ENCODE peak calls at places on chromosomes 1 and 21, in four cellular contexts. D is PC-3, N is GM23338, Z is OCI-LY7. O is an unnamed sample.

GRCh38 chr1:228459091-228459993 is 27.8 kb upstream of the RNF187 start:
- DNase-seq in D (peak; percentile 88), Z (peak; percentile 92), N (peak; percentile 93), O (peak; percentile 45)

GRCh38 chr1:93817819-93818569 is 61.0 kb downstream of the DNTTIP2 start:
- DNase-seq in D (peak; percentile 46), Z (peak; percentile 37), N (no peak), O (peak; percentile 56)

GRCh38 chr1:218164930-218165686 is 120.0 kb upstream of the RRP15 start:
- DNase-seq in N (peak; percentile 85), D (peak; percentile 61), Z (peak; percentile 58), O (no peak)

GRCh38 chr1:201463071-201463552 is 5.9 kb downstream of the PHLDA3 start:
- DNase-seq in D (peak; percentile 69), Z (no peak), N (peak; percentile 54), O (peak; percentile 66)

GRCh38 chr1:151574575-151575529 is 34.7 kb downstream of the TUFT1 start:
- DNase-seq in Z (no peak), D (peak; percentile 95), N (no peak), O (peak; percentile 85)

GRCh38 chr1:117110774-117111173 is 10.8 kb downstream of the TRIM45 start:
- DNase-seq in Z (no peak), N (no peak), D (peak; percentile 81), O (no peak)

GRCh38 chr21:38341546-38342012 is 84.8 kb downstream of the KCNJ15 start:
- DNase-seq in D (no peak), Z (no peak), N (no peak), O (no peak)

GRCh38 chr1:193060938-193061337 is 1.5 kb downstream of the RO60 start:
- DNase-seq in N (no peak), D (no peak), Z (peak; percentile 22), O (no peak)

GRCh38 chr1:46198026-46198826 is at the start of gene POMGNT1:
- DNase-seq in Z (peak; percentile 76), D (peak; percentile 65), N (peak; percentile 78), O (no peak)

GRCh38 chr1:7300893-7301292 is 470.2 kb upstream of the VAMP3 start:
- DNase-seq in Z (no peak), D (peak; percentile 66), N (no peak), O (no peak)

GRCh38 chr1:241464985-241465384 is 54.6 kb downstream of the FH start:
- DNase-seq in Z (no peak), D (no peak), N (peak; percentile 32), O (no peak)

GRCh38 chr1:31064685-31065309 is 720 bp downstream of the PUM1 start:
- DNase-seq in Z (peak; percentile 60), N (no peak), D (peak; percentile 13), O (no peak)

GRCh38 chr1:87904668-87905067 is 576.0 kb downstream of the LMO4 start:
- DNase-seq in D (no peak), N (no peak), Z (no peak), O (no peak)

GRCh38 chr1:1625404-1625775 is 6.6 kb upstream of the MMP23B start:
- DNase-seq in D (no peak), N (no peak), Z (no peak), O (no peak)

GRCh38 chr1:88466899-88467580 is 217.0 kb upstream of the PKN2 start:
- DNase-seq in Z (no peak), N (no peak), D (no peak), O (no peak)

GRCh38 chr1:2306151-2306978 is 78.2 kb downstream of the SKI start:
- DNase-seq in Z (no peak), N (no peak), D (no peak), O (no peak)

GRCh38 chr1:116569776-116570357 is 959 bp downstream of the CD58 start:
- DNase-seq in N (peak; percentile 35), Z (no peak), D (peak; percentile 66), O (peak; percentile 66)

GRCh38 chr1:119275145-119275929 is 93.2 kb upstream of the HAO2 start:
- DNase-seq in Z (peak; percentile 63), D (peak; percentile 78), N (peak; percentile 84), O (peak; percentile 43)

GRCh38 chr1:22131875-22132486 is 10.9 kb downstream of the WNT4 start:
- DNase-seq in Z (peak; percentile 66), N (peak; percentile 83), D (peak; percentile 63), O (peak; percentile 68)

GRCh38 chr21:15020797-15021196 is 44.0 kb downstream of the NRIP1 start:
- DNase-seq in N (no peak), D (no peak), Z (no peak), O (no peak)

GRCh38 chr1:59457786-59458185 is 160.9 kb downstream of the FGGY start:
- DNase-seq in D (no peak), N (no peak), Z (no peak), O (no peak)

GRCh38 chr1:158180741-158181576 is at the start of gene CD1D:
- DNase-seq in D (no peak), Z (peak; percentile 66), N (peak; percentile 74), O (no peak)

GRCh38 chr1:93331412-93331811 is 14.3 kb upstream of the DR1 start:
- DNase-seq in N (no peak), D (peak; percentile 17), Z (no peak), O (no peak)

GRCh38 chr1:216325946-216326345 is 97.3 kb downstream of the USH2A start:
- DNase-seq in Z (no peak), N (no peak), D (peak; percentile 98), O (no peak)

GRCh38 chr1:54947540-54947939 is 32.9 kb upstream of the TMEM61 start:
- DNase-seq in N (no peak), Z (no peak), D (no peak), O (no peak)

GRCh38 chr1:54942976-54943375 is 37.5 kb upstream of the TMEM61 start:
- DNase-seq in D (no peak), Z (no peak), N (no peak), O (no peak)

GRCh38 chr1:54945393-54945936 is 35.0 kb upstream of the TMEM61 start:
- DNase-seq in Z (no peak), D (peak; percentile 76), N (no peak), O (peak; percentile 65)

GRCh38 chr1:54940027-54940426 is 40.4 kb upstream of the TMEM61 start:
- DNase-seq in D (peak; percentile 18), N (peak; percentile 51), Z (no peak), O (no peak)

GRCh38 chr1:54944610-54945392 is 35.6 kb upstream of the TMEM61 start:
- DNase-seq in Z (peak; percentile 75), N (peak; percentile 93), D (peak; percentile 89), O (peak; percentile 79)
- TF ChIP-seq CTCF in Z (peak; percentile 93), N (peak; percentile 92), D (peak; percentile 93), O (peak; percentile 90)

DNA sequence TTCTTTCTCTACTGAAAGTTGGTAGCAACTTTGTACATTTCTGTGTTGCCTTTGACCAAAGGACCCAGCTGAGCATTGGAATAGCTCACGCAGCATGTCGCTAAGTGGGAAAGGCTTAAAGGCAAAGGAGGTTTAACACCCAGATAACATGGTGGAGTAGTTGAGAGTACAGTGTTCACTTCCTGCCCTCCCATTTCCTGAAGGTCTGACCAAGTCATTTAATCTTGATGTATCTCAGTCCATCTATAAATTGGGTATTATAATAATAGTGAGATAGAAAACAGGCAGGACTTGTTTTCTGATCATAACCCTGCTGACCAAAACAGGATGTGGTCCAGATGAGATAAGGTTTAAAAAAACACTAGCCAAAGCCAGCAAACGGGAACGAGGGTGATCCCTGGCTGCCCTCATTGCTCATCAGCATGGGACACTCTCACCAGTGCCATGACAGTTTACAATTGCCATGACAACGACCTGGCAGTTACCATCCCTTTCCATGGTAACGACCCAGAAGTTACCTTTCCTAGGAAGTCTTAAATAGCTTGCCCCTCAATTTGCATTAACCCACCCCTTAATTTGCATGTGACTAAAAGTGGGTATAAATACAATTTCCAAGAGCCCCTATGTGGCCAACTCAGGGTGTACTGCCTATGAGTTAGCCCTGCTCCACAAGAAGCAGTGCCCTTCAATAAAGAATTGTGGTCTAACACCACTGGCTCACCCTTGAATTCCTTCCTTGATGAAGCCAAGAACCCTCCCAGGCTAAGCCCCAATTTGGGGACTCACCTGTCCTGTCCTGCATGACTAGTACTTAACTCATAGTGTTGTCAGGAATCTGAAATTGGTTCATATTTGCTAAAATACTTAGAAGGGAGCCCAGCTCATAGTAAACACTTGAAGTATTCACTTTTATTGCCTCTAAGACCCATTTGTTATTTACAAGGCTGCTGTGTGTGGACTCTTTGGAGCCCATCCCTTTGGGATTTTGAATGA is 28.4 kb upstream of the FHAD1 start:
- DNase-seq in N (no peak), D (peak; percentile 84), Z (no peak), O (peak; percentile 68)
- H3K9me2 ChIP-seq in N (no peaks in the 10 kb centered on the region), D (no peaks in the 10 kb centered on the region), Z (no peaks in the 10 kb centered on the region), O (no peaks in the 10 kb centered on the region)

GRCh38 chr1:11623702-11624101 is 30.5 kb downstream of the FBXO2 start:
- DNase-seq in N (no peak), D (no peak), Z (no peak), O (no peak)

GRCh38 chr1:11634759-11635158 is 19.5 kb downstream of the FBXO2 start:
- DNase-seq in N (no peak), Z (no peak), D (no peak), O (no peak)

GRCh38 chr1:11628767-11629166 is 25.5 kb downstream of the FBXO2 start:
- DNase-seq in Z (no peak), N (no peak), D (no peak), O (no peak)

GRCh38 chr1:11629626-11630025 is 24.6 kb downstream of the FBXO2 start:
- DNase-seq in D (no peak), Z (no peak), N (no peak), O (no peak)

DNA sequence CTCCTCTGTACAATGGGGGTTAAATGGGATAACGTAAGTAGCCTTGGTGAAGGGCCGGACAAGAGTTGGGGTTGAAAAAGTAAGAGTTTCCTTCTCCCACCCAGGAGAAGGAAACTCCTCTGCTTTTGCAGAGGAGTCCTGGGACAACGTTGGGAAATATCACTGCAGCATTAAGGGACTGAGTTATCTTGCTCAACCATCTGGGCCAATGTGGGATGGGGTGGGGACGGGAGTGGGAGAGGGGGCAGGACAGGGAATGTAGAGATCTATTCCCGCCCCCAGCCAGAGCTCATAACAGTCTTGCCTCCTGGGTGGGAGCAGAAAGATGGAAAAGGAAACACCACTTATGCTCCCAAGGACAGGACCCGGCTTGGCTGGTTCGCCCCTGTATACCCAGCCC is 25.0 kb downstream of the FBXO2 start:
- DNase-seq in D (no peak), Z (no peak), N (no peak), O (no peak)
- H3K4me3 ChIP-seq in D (no peak overlapping the region), Z (no peak overlapping the region), N (no peak overlapping the region), O (no peak overlapping the region)

DNA sequence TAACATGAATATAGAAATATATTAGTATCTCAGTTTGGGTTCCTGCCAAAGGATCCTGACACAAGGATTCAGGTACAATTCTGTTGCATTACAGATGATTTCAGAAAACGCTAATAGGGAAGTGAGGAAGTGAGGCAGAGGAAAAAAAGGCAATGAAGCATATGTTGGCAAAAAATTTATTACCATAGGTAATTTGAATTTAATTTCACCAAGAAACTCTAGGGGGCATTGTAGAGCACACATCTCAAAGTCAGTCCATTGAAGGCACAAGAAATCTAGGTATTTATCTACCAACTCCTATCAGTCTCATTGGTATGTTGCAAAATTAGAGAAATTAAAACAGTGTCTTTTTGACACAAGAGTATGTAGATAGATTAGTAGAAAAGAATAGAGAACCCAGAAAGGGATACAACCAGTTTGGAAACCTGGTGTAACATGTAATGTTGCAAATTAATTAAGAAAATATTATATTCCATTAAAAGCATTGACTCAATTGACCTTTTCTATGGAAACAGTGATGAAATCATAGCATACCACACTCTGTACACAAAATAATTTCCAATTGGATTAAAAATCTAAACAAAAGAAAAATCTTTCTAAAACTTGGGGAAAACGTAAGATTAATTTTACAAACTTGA is 104.9 kb upstream of the SNX7 start:
- DNase-seq in N (peak; percentile 64), Z (peak; percentile 13), D (peak; percentile 71), O (no peak)
- TF ChIP-seq CTCF in N (peak; percentile 63), Z (peak; percentile 71), D (peak; percentile 70), O (peak; percentile 74)